ENCODE peak calls at places on chromosomes 1 and 21, in four cellular contexts. E is ovary, C is HCT116, H is stomach. M is an unnamed sample. For H3K4me1, the result is how much of the 10 kb centered on the place peaks cover.

GRCh38 chr21:27406297-27407009 is 439.6 kb upstream of the ADAMTS5 start:
- DNase-seq in E (no peak), C (no peak), H (no peak), M (no peak)

GRCh38 chr21:32448803-32449594 is 36.5 kb downstream of the EVA1C start:
- DNase-seq in E (no peak), C (no peak), H (no peak), M (no peak)

GRCh38 chr1:166088572-166088955 is 78.2 kb downstream of the FAM78B start:
- DNase-seq in E (no peak), C (no peak), H (no peak), M (no peak)

GRCh38 chr1:42998381-42998780 is 39.7 kb upstream of the SLC2A1 start:
- DNase-seq in E (no peak), C (no peak), H (no peak), M (no peak)

GRCh38 chr1:29711582-29712274 is 475.4 kb downstream of the PTPRU start:
- DNase-seq in E (no peak), C (no peak), H (no peak), M (no peak)

GRCh38 chr1:209335090-209335692 is 248.3 kb upstream of the CAMK1G start:
- DNase-seq in E (no peak), C (peak), H (peak), M (no peak)

GRCh38 chr1:159869173-159869572 is 6.7 kb upstream of the VSIG8 start:
- DNase-seq in E (no peak), C (peak), H (no peak), M (no peak)

GRCh38 chr1:222754386-222755139 is 17.6 kb downstream of the FAM177B start:
- DNase-seq in E (no peak), C (no peak), H (no peak), M (peak)

GRCh38 chr1:37391181-37391949 is 83.0 kb upstream of the ZC3H12A start:
- DNase-seq in E (no peak), C (no peak), H (no peak), M (no peak)

GRCh38 chr21:41054206-41054605 is 113.8 kb upstream of the BACE2 start:
- DNase-seq in E (no peak), C (no peak), H (no peak), M (no peak)

GRCh38 chr1:201016211-201016651 is 7.3 kb downstream of the KIF21B start:
- DNase-seq in E (peak), C (no peak), H (no peak), M (no peak)

GRCh38 chr21:46154955-46155513 is 345 bp downstream of the FTCD start:
- DNase-seq in E (no peak), C (no peak), H (no peak), M (no peak)

GRCh38 chr1:30718091-30718635 is 5.2 kb downstream of the MATN1 start:
- DNase-seq in E (peak), C (peak), H (peak), M (peak)
- H3K4me1 ChIP-seq in E (under half), C (under half), H (under half), M (under half)

DNA sequence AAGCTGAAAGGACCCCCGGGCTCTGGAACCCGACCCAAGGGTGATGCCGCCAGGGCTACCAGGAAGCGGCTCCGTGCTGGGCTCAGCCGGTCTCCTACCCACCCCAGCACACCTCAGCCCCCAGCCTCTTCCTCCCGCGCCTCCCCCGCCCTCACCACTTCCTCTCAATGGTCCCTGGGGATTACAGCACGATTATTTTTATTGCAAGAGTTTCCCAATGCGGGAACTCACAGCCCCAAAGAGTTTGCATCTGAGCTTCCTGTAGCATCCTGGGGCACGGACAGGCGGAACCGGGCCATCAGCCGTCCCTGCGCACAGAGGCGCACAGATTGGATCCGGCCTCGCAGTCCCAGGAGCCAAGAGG is 8.7 kb upstream of the SLX9 start:
- DNase-seq in E (no peak), C (no peak), H (no peak), M (no peak)
- H3K4me3 ChIP-seq in E (no peak), C (no peak), H (peak), M (no peak)

GRCh38 chr1:91793877-91794276 is 92.1 kb downstream of the TGFBR3 start:
- DNase-seq in E (no peak), C (no peak), H (no peak), M (no peak)
- TF ChIP-seq POLR2A in E (no peak), C (no peak), H (no peak), M (no peak)

GRCh38 chr1:6501414-6501813 is 9.9 kb upstream of the PLEKHG5 start:
- DNase-seq in E (no peak), C (no peak), H (no peak), M (no peak)
- H3K4me1 ChIP-seq in E (under half), C (under half), H (under half), M (under half)

GRCh38 chr1:25816112-25816718 is 3.5 kb upstream of the MTFR1L start:
- DNase-seq in E (no peak), C (no peak), H (no peak), M (peak)
- H3K4me3 ChIP-seq in E (no peak), C (no peak), H (no peak), M (no peak)

GRCh38 chr1:183472488-183473285 is at the start of gene SMG7:
- DNase-seq in E (peak), C (no peak), H (peak), M (peak)

GRCh38 chr1:183470147-183470960 is 1.9 kb upstream of the SMG7 start:
- DNase-seq in E (peak), C (peak), H (peak), M (peak)

GRCh38 chr1:183473286-183473536 is 912 bp downstream of the SMG7 start:
- DNase-seq in E (no peak), C (no peak), H (no peak), M (no peak)

GRCh38 chr1:183471748-183472487 is 381 bp upstream of the SMG7 start:
- DNase-seq in E (peak), C (peak), H (peak), M (peak)

DNA sequence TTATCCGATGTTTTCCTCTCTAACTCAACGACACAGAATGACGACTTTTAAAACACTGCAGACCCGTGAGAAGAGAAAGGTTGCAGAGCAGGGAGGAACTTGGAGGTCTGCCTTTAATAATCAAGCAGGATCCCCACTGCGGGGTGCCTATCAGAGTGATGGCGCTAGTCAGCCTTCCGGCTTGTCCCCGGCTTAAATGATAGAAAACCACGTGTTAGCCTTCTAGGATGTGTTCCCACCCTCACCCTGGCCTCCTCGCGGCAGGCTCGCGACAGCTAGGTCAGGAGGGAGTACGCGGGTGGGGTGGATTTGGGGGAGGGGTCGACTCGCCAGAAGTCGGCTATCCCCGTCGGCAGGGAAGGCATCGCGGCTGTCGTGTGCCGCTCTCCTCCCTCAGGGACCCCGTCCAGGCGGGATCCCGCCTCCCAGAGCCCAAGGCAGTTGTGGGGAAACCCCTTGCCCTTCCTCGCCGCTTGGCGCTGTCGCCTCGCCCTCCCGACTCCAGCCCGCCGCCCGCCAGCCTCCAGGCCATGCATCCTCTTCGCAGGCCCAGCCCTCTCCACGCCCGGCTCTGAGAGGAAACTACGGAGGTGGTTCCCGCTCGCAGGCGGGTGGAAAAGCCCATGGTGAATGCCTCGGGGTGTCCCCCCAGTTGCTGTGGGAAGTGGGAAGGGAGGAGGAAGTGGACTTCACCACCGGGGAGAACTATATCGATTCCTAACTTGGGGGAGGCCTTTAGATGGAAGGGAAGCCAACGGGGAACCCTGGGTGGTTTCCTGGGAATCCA is 1.1 kb upstream of the SMG7 start:
- DNase-seq in E (peak), C (peak), H (peak), M (peak)
- TF ChIP-seq POLR2A in E (peak), C (no peak), H (no peak), M (peak)

GRCh38 chr21:34988139-34988538 is 61.0 kb downstream of the RUNX1 start:
- DNase-seq in E (no peak), C (no peak), H (no peak), M (no peak)
- H3K4me1 ChIP-seq in E (under half), C (under half), H (under half), M (under half)

DNA sequence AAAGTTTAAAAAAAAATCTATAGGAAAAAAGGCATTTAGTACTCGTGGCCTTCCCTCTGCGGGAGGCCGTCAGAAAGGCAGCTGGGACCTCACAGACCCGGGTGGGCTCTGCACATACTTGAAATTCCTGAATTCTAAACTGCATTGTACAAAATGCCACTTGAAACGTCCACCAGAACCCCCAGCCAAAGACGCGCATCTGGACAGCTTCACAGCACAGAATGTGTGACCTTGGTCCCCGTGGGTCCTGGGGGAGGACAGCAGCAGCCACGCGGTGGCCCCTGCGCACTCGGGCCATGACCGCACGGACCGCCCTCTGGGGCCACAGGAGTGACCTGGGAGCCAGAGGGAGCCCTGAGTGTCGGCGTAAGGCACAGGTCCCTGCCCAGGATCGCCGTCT is 20.6 kb upstream of the MRPS14 start:
- DNase-seq in E (no peak), C (no peak), H (no peak), M (no peak)
- H3K4me3 ChIP-seq in E (no peak), C (no peak), H (no peak), M (no peak)

GRCh38 chr1:35186239-35186638 is 6.7 kb downstream of the SFPQ start:
- DNase-seq in E (no peak), C (no peak), H (no peak), M (no peak)
- TF ChIP-seq POLR2A in E (no peak), C (no peak), H (no peak), M (no peak)